ENCODE peak calls at places on chromosomes 3 and 15, in seven cellular contexts. One of them, this sample, is unnamed. For H3K27me3, the result is how much of the 10 kb centered on the place peaks cover.

GRCh38 chr3:73719413-73719831 is 94.7 kb upstream of the PDZRN3 start:
- DNase-seq in right cardiac atrium: no peak
- DNase-seq in cardiac muscle cell: peak
- DNase-seq in pancreas: no peak
- DNase-seq in psoas muscle: no peak
- DNase-seq in PC-3: no peak
- DNase-seq in hepatocyte: peak
- DNase-seq in this sample: no peak

GRCh38 chr3:141365206-141365605 is 3.1 kb upstream of the ZBTB38 start:
- DNase-seq in hepatocyte: no peak
- DNase-seq in pancreas: no peak
- DNase-seq in psoas muscle: no peak
- DNase-seq in right cardiac atrium: no peak
- DNase-seq in cardiac muscle cell: no peak
- DNase-seq in PC-3: no peak
- DNase-seq in this sample: no peak

GRCh38 chr15:85545185-85545584 is 164.8 kb downstream of the AKAP13 start:
- DNase-seq in hepatocyte: no peak
- DNase-seq in cardiac muscle cell: peak
- DNase-seq in pancreas: no peak
- DNase-seq in PC-3: no peak
- DNase-seq in psoas muscle: no peak
- DNase-seq in right cardiac atrium: no peak
- DNase-seq in this sample: no peak

GRCh38 chr3:18982920-18983319 is 165.4 kb upstream of the KCNH8 start:
- DNase-seq in hepatocyte: no peak
- DNase-seq in pancreas: no peak
- DNase-seq in cardiac muscle cell: no peak
- DNase-seq in right cardiac atrium: no peak
- DNase-seq in psoas muscle: no peak
- DNase-seq in PC-3: no peak
- DNase-seq in this sample: no peak

GRCh38 chr15:38612159-38612863 is 47.7 kb upstream of the RASGRP1 start:
- DNase-seq in hepatocyte: no peak
- DNase-seq in pancreas: no peak
- DNase-seq in psoas muscle: no peak
- DNase-seq in PC-3: no peak
- DNase-seq in right cardiac atrium: no peak
- DNase-seq in cardiac muscle cell: no peak
- DNase-seq in this sample: no peak

GRCh38 chr15:60362318-60363023 is 35.3 kb downstream of the ANXA2 start:
- DNase-seq in psoas muscle: no peak
- DNase-seq in pancreas: no peak
- DNase-seq in PC-3: peak
- DNase-seq in hepatocyte: no peak
- DNase-seq in cardiac muscle cell: peak
- DNase-seq in right cardiac atrium: no peak
- DNase-seq in this sample: no peak

GRCh38 chr15:68817304-68818087 is 3.2 kb downstream of the ANP32A start:
- DNase-seq in right cardiac atrium: peak
- DNase-seq in cardiac muscle cell: peak
- DNase-seq in pancreas: peak
- DNase-seq in hepatocyte: peak
- DNase-seq in psoas muscle: peak
- DNase-seq in PC-3: peak
- DNase-seq in this sample: peak

GRCh38 chr3:128068156-128068620 is 16.0 kb downstream of the SEC61A1 start:
- DNase-seq in hepatocyte: peak
- DNase-seq in psoas muscle: no peak
- DNase-seq in right cardiac atrium: no peak
- DNase-seq in PC-3: peak
- DNase-seq in pancreas: no peak
- DNase-seq in cardiac muscle cell: peak
- DNase-seq in this sample: no peak

GRCh38 chr3:142523921-142524566 is 54.5 kb downstream of the ATR start:
- DNase-seq in pancreas: no peak
- DNase-seq in psoas muscle: no peak
- DNase-seq in right cardiac atrium: no peak
- DNase-seq in cardiac muscle cell: peak
- DNase-seq in PC-3: no peak
- DNase-seq in hepatocyte: no peak
- DNase-seq in this sample: no peak

GRCh38 chr3:150786791-150787190 is 23.8 kb upstream of the SIAH2 start:
- DNase-seq in cardiac muscle cell: no peak
- DNase-seq in pancreas: no peak
- DNase-seq in PC-3: peak
- DNase-seq in right cardiac atrium: no peak
- DNase-seq in psoas muscle: no peak
- DNase-seq in hepatocyte: no peak
- DNase-seq in this sample: no peak

GRCh38 chr3:13653631-13654279 is 104.8 kb downstream of the FBLN2 start:
- DNase-seq in psoas muscle: peak
- DNase-seq in hepatocyte: no peak
- DNase-seq in PC-3: no peak
- DNase-seq in cardiac muscle cell: no peak
- DNase-seq in right cardiac atrium: no peak
- DNase-seq in pancreas: no peak
- DNase-seq in this sample: no peak

GRCh38 chr15:78768096-78768495 is 43.2 kb downstream of the ADAMTS7 start:
- DNase-seq in hepatocyte: no peak
- DNase-seq in right cardiac atrium: peak
- DNase-seq in PC-3: no peak
- DNase-seq in pancreas: no peak
- DNase-seq in cardiac muscle cell: no peak
- DNase-seq in psoas muscle: peak
- DNase-seq in this sample: peak

GRCh38 chr3:72265250-72265649 is 480.3 kb upstream of the PROK2 start:
- DNase-seq in pancreas: no peak
- DNase-seq in hepatocyte: no peak
- DNase-seq in cardiac muscle cell: peak
- DNase-seq in PC-3: no peak
- DNase-seq in right cardiac atrium: no peak
- DNase-seq in psoas muscle: no peak
- DNase-seq in this sample: no peak

GRCh38 chr3:172261053-172261452 is 187.2 kb downstream of the GHSR start:
- DNase-seq in cardiac muscle cell: no peak
- DNase-seq in PC-3: no peak
- DNase-seq in hepatocyte: no peak
- DNase-seq in psoas muscle: no peak
- DNase-seq in right cardiac atrium: no peak
- DNase-seq in pancreas: no peak
- DNase-seq in this sample: no peak

GRCh38 chr15:75578206-75578947 is 738 bp downstream of the PTPN9 start:
- DNase-seq in pancreas: peak
- DNase-seq in PC-3: peak
- DNase-seq in psoas muscle: peak
- DNase-seq in hepatocyte: peak
- DNase-seq in cardiac muscle cell: no peak
- DNase-seq in right cardiac atrium: peak
- DNase-seq in this sample: peak

GRCh38 chr3:153210660-153211059 is 48.6 kb downstream of the RAP2B start:
- DNase-seq in right cardiac atrium: no peak
- DNase-seq in hepatocyte: no peak
- DNase-seq in psoas muscle: no peak
- DNase-seq in PC-3: no peak
- DNase-seq in pancreas: no peak
- DNase-seq in cardiac muscle cell: peak
- DNase-seq in this sample: no peak

GRCh38 chr15:70974004-70974832 is 81.6 kb downstream of the LRRC49 start:
- DNase-seq in pancreas: no peak
- DNase-seq in right cardiac atrium: no peak
- DNase-seq in PC-3: peak
- DNase-seq in hepatocyte: peak
- DNase-seq in cardiac muscle cell: peak
- DNase-seq in psoas muscle: no peak
- DNase-seq in this sample: no peak

DNA sequence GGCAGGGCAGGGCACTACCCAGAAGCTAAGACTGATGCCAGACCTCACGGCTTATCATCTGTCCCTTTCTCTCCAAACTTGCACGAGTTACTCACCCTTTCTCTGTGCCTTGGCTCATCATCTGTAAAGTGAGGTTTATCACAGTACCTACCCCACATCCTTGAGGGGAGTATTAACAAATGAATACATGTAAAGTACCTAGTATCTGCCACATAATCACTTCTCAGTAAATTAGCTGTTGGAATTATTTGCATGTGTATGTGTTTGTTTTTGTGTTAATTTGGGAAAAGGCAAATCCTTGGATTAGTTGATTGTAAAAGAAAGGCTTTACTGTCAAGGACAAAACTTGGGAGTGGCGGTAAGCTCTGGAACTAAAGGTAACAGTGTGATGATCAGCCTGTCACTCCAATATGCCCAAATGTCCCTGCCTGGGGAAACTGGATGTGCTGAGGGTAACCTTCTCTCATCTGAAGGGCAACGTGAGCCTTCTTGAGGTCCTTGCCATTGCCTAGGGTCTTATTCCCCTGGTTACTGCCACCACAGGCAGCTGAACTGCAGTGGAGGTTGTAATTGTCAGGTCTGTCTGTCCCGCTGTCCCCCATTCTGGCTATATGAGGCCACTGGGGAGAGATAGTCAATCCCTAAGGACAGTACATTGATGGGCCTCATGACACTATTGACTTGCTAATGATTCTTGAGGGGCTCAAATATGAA is 269.4 kb downstream of the CLSTN2 start:
- DNase-seq in right cardiac atrium: no peak
- DNase-seq in pancreas: no peak
- DNase-seq in PC-3: no peak
- DNase-seq in psoas muscle: no peak
- DNase-seq in hepatocyte: no peak
- DNase-seq in cardiac muscle cell: no peak
- DNase-seq in this sample: no peak
- H3K27me3 ChIP-seq in right cardiac atrium: under half
- H3K27me3 ChIP-seq in pancreas: under half
- H3K27me3 ChIP-seq in PC-3: under half
- H3K27me3 ChIP-seq in psoas muscle: under half
- H3K27me3 ChIP-seq in hepatocyte: under half
- H3K27me3 ChIP-seq in cardiac muscle cell: under half
- H3K27me3 ChIP-seq in this sample: under half

DNA sequence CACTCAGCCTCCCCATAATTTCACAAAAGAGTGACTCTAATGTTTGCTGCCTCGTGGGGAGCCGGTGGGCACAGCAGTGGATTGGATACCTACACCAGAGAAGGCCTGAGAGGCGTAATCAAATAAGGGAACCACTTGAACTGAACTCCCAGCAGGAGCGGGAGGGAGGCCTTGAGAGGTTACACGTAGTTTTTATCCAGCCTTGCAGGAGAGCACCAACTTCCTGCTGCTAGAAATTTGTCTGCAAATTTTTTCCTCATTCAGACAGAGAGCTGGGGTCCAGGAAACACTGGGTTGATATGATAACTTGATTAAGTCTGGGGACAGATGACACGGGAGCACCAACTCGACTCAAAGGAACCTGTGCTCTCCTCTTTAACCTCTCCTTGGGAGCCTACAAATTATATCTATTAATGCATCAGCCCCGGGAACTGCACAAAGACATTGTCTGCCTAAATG is 69.8 kb downstream of the HES1 start:
- DNase-seq in PC-3: peak
- DNase-seq in psoas muscle: no peak
- DNase-seq in cardiac muscle cell: no peak
- DNase-seq in hepatocyte: no peak
- DNase-seq in pancreas: no peak
- DNase-seq in right cardiac atrium: no peak
- DNase-seq in this sample: no peak
- H3K4me3 ChIP-seq in PC-3: no peak
- H3K4me3 ChIP-seq in psoas muscle: no peak
- H3K4me3 ChIP-seq in cardiac muscle cell: no peak
- H3K4me3 ChIP-seq in hepatocyte: no peak
- H3K4me3 ChIP-seq in pancreas: no peak
- H3K4me3 ChIP-seq in right cardiac atrium: no peak
- H3K4me3 ChIP-seq in this sample: no peak

DNA sequence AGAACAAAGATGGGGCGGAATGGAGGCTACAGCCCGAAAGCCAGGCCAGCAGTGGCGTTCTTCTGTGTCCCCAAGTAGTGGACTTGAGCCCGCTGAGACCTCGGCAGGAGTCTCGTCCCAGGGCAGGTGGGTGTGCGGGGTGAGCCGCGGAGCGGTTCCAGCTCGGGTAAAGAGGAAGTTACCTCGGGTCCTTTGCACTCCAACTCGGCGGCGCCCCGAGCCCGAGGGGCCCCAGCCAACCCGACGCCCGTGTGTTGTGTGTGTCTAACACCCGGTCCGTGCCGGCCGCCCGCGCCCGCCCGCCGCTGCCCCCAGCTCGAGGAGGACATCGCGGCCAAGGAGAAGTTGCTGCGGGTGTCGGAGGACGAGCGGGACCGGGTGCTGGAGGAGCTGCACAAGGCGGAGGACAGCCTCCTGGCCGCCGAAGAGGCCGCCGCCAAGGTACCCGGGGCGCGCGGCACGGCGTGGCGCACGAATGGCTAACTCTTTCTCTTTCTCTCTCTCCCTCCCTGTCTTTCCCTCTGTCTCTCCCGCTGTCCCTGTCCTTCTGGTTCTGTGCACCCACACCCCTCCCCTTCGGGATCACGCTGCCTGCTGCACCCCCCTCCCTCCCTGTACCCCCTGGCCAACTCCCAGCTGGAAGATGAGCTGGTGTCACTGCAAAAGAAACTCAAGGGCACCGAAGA is 987 bp downstream of the TPM1 start:
- DNase-seq in hepatocyte: peak
- DNase-seq in right cardiac atrium: no peak
- DNase-seq in PC-3: no peak
- DNase-seq in pancreas: peak
- DNase-seq in psoas muscle: peak
- DNase-seq in cardiac muscle cell: no peak
- DNase-seq in this sample: peak
- H3K27me3 ChIP-seq in hepatocyte: under half
- H3K27me3 ChIP-seq in right cardiac atrium: under half
- H3K27me3 ChIP-seq in PC-3: under half
- H3K27me3 ChIP-seq in pancreas: under half
- H3K27me3 ChIP-seq in psoas muscle: under half
- H3K27me3 ChIP-seq in cardiac muscle cell: under half
- H3K27me3 ChIP-seq in this sample: under half

DNA sequence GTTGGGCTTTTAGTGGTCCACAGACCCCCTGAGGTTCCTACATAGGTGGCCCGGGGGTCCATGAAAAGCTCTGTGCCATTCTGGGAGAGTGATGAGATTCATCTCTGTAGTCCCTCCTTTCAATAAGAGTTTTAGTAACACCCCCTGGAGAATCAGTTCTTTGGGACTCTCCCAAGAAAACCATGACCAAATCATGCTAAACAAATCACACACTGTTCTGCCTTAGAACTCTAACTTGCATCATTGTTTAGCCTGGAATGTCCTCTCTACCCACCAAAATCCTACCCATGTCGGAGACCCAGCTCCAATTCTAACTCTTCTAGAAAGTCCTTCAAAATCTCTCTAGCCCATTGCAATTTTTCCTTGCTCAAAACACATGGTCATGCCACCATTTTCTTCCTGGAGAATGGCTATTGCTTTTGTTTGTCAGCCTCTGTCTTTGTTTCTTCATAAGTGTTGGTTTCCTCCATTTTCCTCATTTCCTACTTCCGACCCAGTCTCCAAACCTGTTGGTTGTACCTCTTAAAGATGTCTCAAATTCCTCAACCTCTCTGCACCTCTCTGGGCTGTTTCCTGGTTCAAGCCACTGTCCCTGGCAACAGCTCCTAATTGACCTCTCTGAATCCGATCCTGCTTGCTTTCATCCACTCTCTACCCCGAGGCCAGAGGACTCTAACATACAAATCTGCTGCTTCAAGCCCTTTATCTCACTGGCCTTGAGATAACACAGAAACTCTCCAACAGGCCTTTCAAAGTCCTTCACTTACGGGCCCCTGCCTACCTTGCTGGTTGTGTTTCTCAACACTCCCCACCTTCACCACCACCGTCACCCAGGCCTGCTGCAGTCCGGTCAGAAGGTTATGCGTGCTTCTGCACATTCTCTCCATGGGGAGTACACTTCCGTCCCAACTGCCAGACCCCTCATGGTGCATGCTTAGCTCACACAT is 23.7 kb downstream of the CYP19A1 start:
- DNase-seq in psoas muscle: no peak
- DNase-seq in pancreas: no peak
- DNase-seq in hepatocyte: peak
- DNase-seq in right cardiac atrium: no peak
- DNase-seq in cardiac muscle cell: no peak
- DNase-seq in PC-3: no peak
- DNase-seq in this sample: no peak
- H3K4me3 ChIP-seq in psoas muscle: no peak
- H3K4me3 ChIP-seq in pancreas: no peak
- H3K4me3 ChIP-seq in hepatocyte: no peak
- H3K4me3 ChIP-seq in right cardiac atrium: no peak
- H3K4me3 ChIP-seq in cardiac muscle cell: no peak
- H3K4me3 ChIP-seq in PC-3: no peak
- H3K4me3 ChIP-seq in this sample: no peak

This sample was measured in aorta.